ENCODE peak calls at places on chromosomes 2 and 18, in six cellular contexts. A is right lobe of liver, W is endothelial cell of umbilical vein, U is mesendoderm, J is adrenal gland, E is small intestine. K is an unnamed sample. For H3K4me1, the result is how much of the 10 kb centered on the place peaks cover.

GRCh38 chr2:235793163-235793752 is 299.4 kb downstream of the AGAP1 start:
- DNase-seq in A (no peak), W (peak), U (peak), J (no peak), E (peak), K (no peak)

GRCh38 chr2:10331702-10332401 is 29.1 kb downstream of the HPCAL1 start:
- DNase-seq in A (no peak), W (no peak), U (no peak), J (no peak), E (peak), K (no peak)

GRCh38 chr18:36752929-36753865 is 75.6 kb downstream of the TPGS2 start:
- DNase-seq in A (no peak), W (no peak), U (no peak), J (no peak), E (no peak), K (no peak)

GRCh38 chr2:186456941-186457340 is 29.1 kb upstream of the ZC3H15 start:
- DNase-seq in A (no peak), W (no peak), U (no peak), J (no peak), E (no peak), K (no peak)

GRCh38 chr2:3277050-3277747 is 100.4 kb downstream of the EIPR1 start:
- DNase-seq in A (peak), W (no peak), U (no peak), J (no peak), E (no peak), K (no peak)

GRCh38 chr2:229910832-229911412 is 10.9 kb downstream of the TRIP12 start:
- DNase-seq in A (peak), W (peak), U (peak), J (no peak), E (peak), K (no peak)

GRCh38 chr2:1739961-1740713 is 4.2 kb downstream of the PXDN start:
- DNase-seq in A (no peak), W (no peak), U (no peak), J (no peak), E (no peak), K (no peak)

GRCh38 chr2:60533114-60534033 is 20.1 kb downstream of the BCL11A start:
- DNase-seq in A (no peak), W (no peak), U (no peak), J (no peak), E (no peak), K (no peak)

GRCh38 chr2:109287413-109287812 is 158.4 kb downstream of the SH3RF3 start:
- DNase-seq in A (no peak), W (no peak), U (no peak), J (no peak), E (no peak), K (no peak)

DNA sequence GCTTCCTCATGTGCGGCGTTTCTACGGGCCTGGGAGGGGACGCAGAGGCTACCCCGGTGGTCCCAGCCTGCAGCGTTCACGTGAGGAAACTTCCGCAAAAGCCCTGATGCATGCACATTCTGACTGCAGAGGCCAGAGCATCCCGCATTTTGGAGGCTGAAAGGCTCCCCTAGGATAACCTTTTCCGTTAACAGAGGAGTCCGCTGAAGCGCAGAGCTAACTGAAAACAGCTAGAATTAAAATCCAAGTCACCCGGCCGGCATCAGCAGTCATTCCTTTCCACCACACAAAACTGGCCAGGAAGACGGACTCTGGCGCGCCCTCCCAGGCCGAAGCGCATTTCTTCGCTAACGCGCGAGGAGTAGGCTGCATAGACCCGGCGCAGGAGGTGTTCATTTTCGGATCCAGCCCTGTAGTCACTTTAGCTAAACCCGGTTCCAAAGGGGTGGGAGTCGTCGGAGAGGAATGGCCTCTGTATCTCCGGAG is 747 bp upstream of the TUBB6 start:
- DNase-seq in A (no peak), W (peak), U (peak), J (no peak), E (no peak), K (no peak)
- H3K27ac ChIP-seq in A (peak), W (peak), U (no peak), J (peak), E (no peak), K (peak)

GRCh38 chr2:136131484-136131960 is 13.6 kb upstream of the CXCR4 start:
- DNase-seq in A (no peak), W (no peak), U (no peak), J (no peak), E (peak), K (no peak)
- H3K4me3 ChIP-seq in A (no peak), W (no peak), U (no peak), J (no peak), E (no peak), K (no peak)

DNA sequence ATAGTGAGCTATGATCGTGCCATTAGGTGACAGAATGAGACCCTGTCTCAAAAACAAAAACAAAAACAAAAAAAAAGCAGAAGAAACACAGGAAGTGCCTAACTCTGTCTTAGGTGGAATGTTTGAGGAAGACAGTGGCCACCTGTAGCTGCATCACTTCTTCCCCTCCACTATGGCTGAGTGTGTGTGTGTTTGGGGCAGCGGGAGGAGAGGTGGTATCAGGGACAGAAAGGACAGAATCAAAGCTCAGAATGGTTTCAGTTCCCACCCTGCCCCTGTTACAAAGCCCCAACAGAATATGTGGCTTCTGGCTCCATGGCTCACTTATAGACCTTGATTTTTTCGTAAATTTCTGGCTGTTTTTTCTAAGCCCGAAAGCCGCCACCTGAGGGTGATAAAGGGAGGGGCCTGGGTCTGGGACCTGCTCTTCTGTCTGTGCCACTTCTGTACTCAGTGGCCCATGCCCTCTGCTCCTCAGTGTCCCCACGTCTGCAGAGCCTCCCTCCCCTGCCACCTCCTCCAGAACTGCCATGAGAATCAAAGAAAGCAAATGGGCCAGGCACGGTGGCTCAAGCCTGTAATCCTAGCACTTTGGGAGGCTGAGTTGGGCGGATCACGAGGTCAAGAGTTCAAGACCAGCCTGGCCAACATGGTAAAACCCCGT is 27.4 kb downstream of the SERTAD2 start:
- DNase-seq in A (no peak), W (no peak), U (no peak), J (no peak), E (no peak), K (no peak)
- H3K4me1 ChIP-seq in A (under half), W (under half), U (under half), J (under half), E (under half), K (under half)

GRCh38 chr2:24330161-24330560 is 30.2 kb downstream of the ITSN2 start:
- DNase-seq in A (no peak), W (no peak), U (no peak), J (no peak), E (no peak), K (no peak)

GRCh38 chr2:24333019-24333540 is 27.3 kb downstream of the ITSN2 start:
- DNase-seq in A (no peak), W (peak), U (peak), J (no peak), E (no peak), K (no peak)

GRCh38 chr2:24334245-24334633 is 26.1 kb downstream of the ITSN2 start:
- DNase-seq in A (peak), W (no peak), U (no peak), J (no peak), E (no peak), K (no peak)

GRCh38 chr2:24327988-24328387 is 32.3 kb downstream of the ITSN2 start:
- DNase-seq in A (no peak), W (peak), U (peak), J (no peak), E (no peak), K (no peak)

GRCh38 chr2:24329700-24330099 is 30.6 kb downstream of the ITSN2 start:
- DNase-seq in A (no peak), W (peak), U (no peak), J (no peak), E (no peak), K (no peak)
- H3K27ac ChIP-seq in A (no peak), W (no peak), U (no peak), J (no peak), E (no peak), K (no peak)

DNA sequence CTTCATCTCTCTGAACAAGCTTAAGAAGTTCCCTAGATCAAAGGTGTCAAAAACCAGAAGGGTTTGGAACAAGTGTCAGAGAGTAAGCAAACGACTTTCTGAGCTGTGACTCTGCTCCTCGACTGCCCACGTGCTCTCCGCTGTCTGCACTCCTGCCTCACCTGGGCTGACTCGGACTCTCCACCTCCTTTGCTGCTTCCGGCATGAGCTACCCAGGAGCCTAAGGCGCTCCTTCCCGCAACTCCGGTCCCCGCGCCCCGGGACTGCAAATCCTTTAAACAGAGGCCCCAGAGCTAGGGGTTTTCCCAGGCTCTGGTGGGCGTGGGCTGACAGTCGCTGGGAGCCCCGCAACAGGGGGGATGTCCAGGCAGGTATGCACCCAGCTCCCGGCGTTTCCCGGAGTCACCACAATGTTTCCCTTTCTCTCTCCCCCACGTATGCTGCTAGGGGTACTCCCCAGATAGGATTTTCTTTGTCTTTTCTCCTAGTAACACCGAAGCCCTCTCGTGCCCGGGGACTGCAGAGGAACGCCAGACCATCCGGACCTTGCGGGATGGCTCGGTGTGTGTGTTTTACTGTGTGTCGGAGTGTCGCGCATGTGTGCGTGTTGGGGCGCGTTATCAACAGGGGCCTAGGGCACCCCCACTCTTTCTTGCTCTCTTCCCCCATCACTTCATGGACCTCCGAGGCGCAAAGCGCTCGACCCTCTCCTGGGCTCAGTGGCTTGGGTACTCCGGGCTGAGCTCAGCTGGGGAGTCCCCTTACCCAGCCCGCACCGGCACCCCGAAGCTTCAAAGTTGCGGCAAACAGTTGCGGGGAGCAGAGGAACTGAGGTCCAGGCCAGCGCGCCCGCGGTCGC is 719 bp upstream of the THSD7B start:
- DNase-seq in A (no peak), W (no peak), U (peak), J (no peak), E (no peak), K (no peak)
- H3K4me3 ChIP-seq in A (peak), W (no peak), U (peak), J (no peak), E (no peak), K (peak)

GRCh38 chr2:96764253-96764637 is 3.5 kb downstream of the CNNM4 start:
- DNase-seq in A (no peak), W (no peak), U (peak), J (no peak), E (no peak), K (no peak)

GRCh38 chr2:96760036-96760985 is at the start of gene CNNM4:
- DNase-seq in A (peak), W (peak), U (peak), J (peak), E (peak), K (no peak)

GRCh38 chr2:96762529-96763253 is 2.0 kb downstream of the CNNM4 start:
- DNase-seq in A (no peak), W (no peak), U (peak), J (no peak), E (peak), K (no peak)

GRCh38 chr2:96760986-96761832 is 507 bp downstream of the CNNM4 start:
- DNase-seq in A (peak), W (peak), U (peak), J (peak), E (peak), K (no peak)

GRCh38 chr2:96763511-96764252 is 3.0 kb downstream of the CNNM4 start:
- DNase-seq in A (no peak), W (peak), U (peak), J (no peak), E (peak), K (no peak)
- H3K4me1 ChIP-seq in A (half or more), W (under half), U (under half), J (under half), E (under half), K (half or more)

GRCh38 chr2:61811821-61812220 is 42.0 kb downstream of the FAM161A start:
- DNase-seq in A (no peak), W (no peak), U (no peak), J (no peak), E (no peak), K (no peak)
- H3K27ac ChIP-seq in A (no peak), W (no peak), U (no peak), J (no peak), E (no peak), K (no peak)

DNA sequence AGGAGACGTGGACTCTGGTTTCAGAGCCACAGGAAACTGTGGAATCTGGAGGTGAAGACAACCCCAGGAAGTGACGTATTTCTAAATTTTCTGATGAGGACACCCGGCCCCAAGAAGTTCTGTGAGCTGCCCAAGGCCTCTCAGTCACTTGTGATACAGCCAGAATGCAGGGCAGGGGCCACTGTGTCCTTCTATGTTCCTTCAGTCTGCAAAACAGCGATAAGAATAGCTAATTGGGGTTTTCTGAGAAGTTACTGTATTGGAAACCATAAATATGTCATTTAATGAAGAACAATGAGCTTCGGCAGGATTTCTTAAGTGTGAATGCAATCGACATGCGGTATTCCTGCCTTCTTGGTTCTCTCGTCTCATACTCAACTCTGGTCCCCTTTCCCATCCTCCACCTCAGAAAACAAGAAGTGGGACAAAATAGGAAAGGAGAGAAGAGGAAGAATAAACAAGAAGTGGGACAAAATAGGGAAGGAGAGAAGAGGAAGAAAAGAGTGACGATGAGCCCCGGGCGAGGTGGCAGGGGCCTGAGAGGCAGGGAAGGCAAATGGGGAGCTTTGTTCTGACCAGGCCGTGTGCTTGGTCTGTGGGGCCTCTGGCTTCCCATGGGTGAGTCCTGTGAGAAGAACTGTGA is 282.0 kb upstream of the REV1 start:
- DNase-seq in A (no peak), W (no peak), U (no peak), J (no peak), E (no peak), K (no peak)
- H3K4me3 ChIP-seq in A (no peak), W (no peak), U (no peak), J (no peak), E (no peak), K (no peak)